ENCODE peak calls at places on chromosomes 12 and 14, in ten cellular contexts. One of them, this sample, is unnamed.
A peak's percentile ranks its signal among the peaks of the same experiment; 100 is the strongest.

GRCh38 chr12:124449623-124450375 is 117.6 kb downstream of the NCOR2 start:
- DNase-seq in H1: no peak
- DNase-seq in endothelial cell of umbilical vein: no peak
- DNase-seq in ovary: no peak
- DNase-seq in breast epithelium: no peak
- DNase-seq in heart left ventricle: no peak
- DNase-seq in uterus: no peak
- DNase-seq in transverse colon: no peak
- DNase-seq in IMR-90: no peak
- DNase-seq in spleen: no peak
- DNase-seq in this sample: no peak

GRCh38 chr14:80133457-80133856 is 77.8 kb downstream of the DIO2 start:
- DNase-seq in H1: no peak
- DNase-seq in endothelial cell of umbilical vein: no peak
- DNase-seq in ovary: no peak
- DNase-seq in breast epithelium: no peak
- DNase-seq in heart left ventricle: no peak
- DNase-seq in uterus: no peak
- DNase-seq in transverse colon: no peak
- DNase-seq in IMR-90: no peak
- DNase-seq in spleen: no peak
- DNase-seq in this sample: no peak

GRCh38 chr14:38419579-38419978 is 163.7 kb upstream of the CLEC14A start:
- DNase-seq in H1: no peak
- DNase-seq in endothelial cell of umbilical vein: peak; percentile 74
- DNase-seq in ovary: no peak
- DNase-seq in breast epithelium: no peak
- DNase-seq in heart left ventricle: no peak
- DNase-seq in uterus: no peak
- DNase-seq in transverse colon: no peak
- DNase-seq in IMR-90: no peak
- DNase-seq in spleen: no peak
- DNase-seq in this sample: no peak

GRCh38 chr12:53476769-53477209 is 22.5 kb downstream of the MAP3K12 start:
- DNase-seq in H1: no peak
- DNase-seq in endothelial cell of umbilical vein: peak; percentile 36
- DNase-seq in ovary: no peak
- DNase-seq in breast epithelium: no peak
- DNase-seq in heart left ventricle: no peak
- DNase-seq in uterus: no peak
- DNase-seq in transverse colon: no peak
- DNase-seq in IMR-90: no peak
- DNase-seq in spleen: no peak
- DNase-seq in this sample: no peak

GRCh38 chr14:41925409-41925808 is 318.7 kb downstream of the LRFN5 start:
- DNase-seq in H1: no peak
- DNase-seq in endothelial cell of umbilical vein: no peak
- DNase-seq in ovary: no peak
- DNase-seq in breast epithelium: no peak
- DNase-seq in heart left ventricle: no peak
- DNase-seq in uterus: no peak
- DNase-seq in transverse colon: no peak
- DNase-seq in IMR-90: peak; percentile 1
- DNase-seq in spleen: no peak
- DNase-seq in this sample: no peak

GRCh38 chr12:12560587-12561304 is 1.9 kb downstream of the DUSP16 start:
- DNase-seq in H1: no peak
- DNase-seq in endothelial cell of umbilical vein: peak; percentile 74
- DNase-seq in ovary: peak; percentile 49
- DNase-seq in breast epithelium: no peak
- DNase-seq in heart left ventricle: peak; percentile 40
- DNase-seq in uterus: peak; percentile 78
- DNase-seq in transverse colon: peak; percentile 68
- DNase-seq in IMR-90: peak; percentile 69
- DNase-seq in spleen: no peak
- DNase-seq in this sample: peak; percentile 84

GRCh38 chr14:54786816-54787215 is 115.8 kb downstream of the GCH1 start:
- DNase-seq in H1: no peak
- DNase-seq in endothelial cell of umbilical vein: no peak
- DNase-seq in ovary: no peak
- DNase-seq in breast epithelium: no peak
- DNase-seq in heart left ventricle: no peak
- DNase-seq in uterus: no peak
- DNase-seq in transverse colon: no peak
- DNase-seq in IMR-90: no peak
- DNase-seq in spleen: no peak
- DNase-seq in this sample: no peak

GRCh38 chr14:36315159-36315853 is 5.1 kb downstream of the MBIP start:
- DNase-seq in H1: no peak
- DNase-seq in endothelial cell of umbilical vein: no peak
- DNase-seq in ovary: no peak
- DNase-seq in breast epithelium: no peak
- DNase-seq in heart left ventricle: no peak
- DNase-seq in uterus: no peak
- DNase-seq in transverse colon: no peak
- DNase-seq in IMR-90: no peak
- DNase-seq in spleen: no peak
- DNase-seq in this sample: no peak

GRCh38 chr12:105499223-105499622 is 168.7 kb downstream of the C12orf75 start:
- DNase-seq in H1: no peak
- DNase-seq in endothelial cell of umbilical vein: no peak
- DNase-seq in ovary: no peak
- DNase-seq in breast epithelium: no peak
- DNase-seq in heart left ventricle: no peak
- DNase-seq in uterus: no peak
- DNase-seq in transverse colon: no peak
- DNase-seq in IMR-90: no peak
- DNase-seq in spleen: no peak
- DNase-seq in this sample: no peak

GRCh38 chr14:101072945-101073597 is 169.5 kb upstream of the RTL1 start:
- DNase-seq in H1: peak; percentile 61
- DNase-seq in endothelial cell of umbilical vein: peak; percentile 99
- DNase-seq in ovary: peak; percentile 73
- DNase-seq in breast epithelium: peak; percentile 86
- DNase-seq in heart left ventricle: peak; percentile 18
- DNase-seq in uterus: peak; percentile 82
- DNase-seq in transverse colon: peak; percentile 81
- DNase-seq in IMR-90: peak; percentile 98
- DNase-seq in spleen: peak; percentile 70
- DNase-seq in this sample: peak; percentile 78

GRCh38 chr12:128661216-128661550 is 162.6 kb downstream of the SLC15A4 start:
- DNase-seq in H1: no peak
- DNase-seq in endothelial cell of umbilical vein: no peak
- DNase-seq in ovary: no peak
- DNase-seq in breast epithelium: no peak
- DNase-seq in heart left ventricle: no peak
- DNase-seq in uterus: no peak
- DNase-seq in transverse colon: no peak
- DNase-seq in IMR-90: no peak
- DNase-seq in spleen: no peak
- DNase-seq in this sample: no peak

GRCh38 chr14:48333221-48333910 is 658.0 kb upstream of the MDGA2 start:
- DNase-seq in H1: no peak
- DNase-seq in endothelial cell of umbilical vein: no peak
- DNase-seq in ovary: no peak
- DNase-seq in breast epithelium: no peak
- DNase-seq in heart left ventricle: no peak
- DNase-seq in uterus: no peak
- DNase-seq in transverse colon: no peak
- DNase-seq in IMR-90: no peak
- DNase-seq in spleen: no peak
- DNase-seq in this sample: no peak

GRCh38 chr12:57474862-57475261 is 4.8 kb downstream of the ARHGAP9 start:
- DNase-seq in H1: no peak
- DNase-seq in endothelial cell of umbilical vein: no peak
- DNase-seq in ovary: no peak
- DNase-seq in breast epithelium: no peak
- DNase-seq in heart left ventricle: no peak
- DNase-seq in uterus: no peak
- DNase-seq in transverse colon: no peak
- DNase-seq in IMR-90: no peak
- DNase-seq in spleen: peak; percentile 69
- DNase-seq in this sample: no peak

GRCh38 chr14:21874167-21874566 is 200.5 kb upstream of the OR4E1 start:
- DNase-seq in H1: no peak
- DNase-seq in endothelial cell of umbilical vein: peak; percentile 60
- DNase-seq in ovary: no peak
- DNase-seq in breast epithelium: no peak
- DNase-seq in heart left ventricle: no peak
- DNase-seq in uterus: no peak
- DNase-seq in transverse colon: no peak
- DNase-seq in IMR-90: no peak
- DNase-seq in spleen: no peak
- DNase-seq in this sample: no peak

GRCh38 chr12:103851127-103851526 is 10.1 kb upstream of the NT5DC3 start:
- DNase-seq in H1: no peak
- DNase-seq in endothelial cell of umbilical vein: no peak
- DNase-seq in ovary: no peak
- DNase-seq in breast epithelium: no peak
- DNase-seq in heart left ventricle: no peak
- DNase-seq in uterus: no peak
- DNase-seq in transverse colon: no peak
- DNase-seq in IMR-90: peak; percentile 49
- DNase-seq in spleen: no peak
- DNase-seq in this sample: no peak

GRCh38 chr12:57213068-57213715 is 3.4 kb upstream of the NXPH4 start:
- DNase-seq in H1: no peak
- DNase-seq in endothelial cell of umbilical vein: peak; percentile 82
- DNase-seq in ovary: peak; percentile 84
- DNase-seq in breast epithelium: peak; percentile 89
- DNase-seq in heart left ventricle: peak; percentile 88
- DNase-seq in uterus: peak; percentile 88
- DNase-seq in transverse colon: peak; percentile 88
- DNase-seq in IMR-90: peak; percentile 81
- DNase-seq in spleen: peak; percentile 95
- DNase-seq in this sample: peak; percentile 93

GRCh38 chr14:95183082-95183481 is 25.8 kb upstream of the DICER1 start:
- DNase-seq in H1: no peak
- DNase-seq in endothelial cell of umbilical vein: no peak
- DNase-seq in ovary: no peak
- DNase-seq in breast epithelium: no peak
- DNase-seq in heart left ventricle: no peak
- DNase-seq in uterus: no peak
- DNase-seq in transverse colon: no peak
- DNase-seq in IMR-90: no peak
- DNase-seq in spleen: no peak
- DNase-seq in this sample: no peak
- H3K36me3 ChIP-seq in H1: no peaks in the 10 kb centered on the region
- H3K36me3 ChIP-seq in endothelial cell of umbilical vein: no peaks in the 10 kb centered on the region
- H3K36me3 ChIP-seq in ovary: no peaks in the 10 kb centered on the region
- H3K36me3 ChIP-seq in breast epithelium: no peaks in the 10 kb centered on the region
- H3K36me3 ChIP-seq in heart left ventricle: no peaks in the 10 kb centered on the region
- H3K36me3 ChIP-seq in uterus: no peaks in the 10 kb centered on the region
- H3K36me3 ChIP-seq in transverse colon: no peaks in the 10 kb centered on the region
- H3K36me3 ChIP-seq in IMR-90: no peaks in the 10 kb centered on the region
- H3K36me3 ChIP-seq in spleen: no peaks in the 10 kb centered on the region
- H3K36me3 ChIP-seq in this sample: no peaks in the 10 kb centered on the region

DNA sequence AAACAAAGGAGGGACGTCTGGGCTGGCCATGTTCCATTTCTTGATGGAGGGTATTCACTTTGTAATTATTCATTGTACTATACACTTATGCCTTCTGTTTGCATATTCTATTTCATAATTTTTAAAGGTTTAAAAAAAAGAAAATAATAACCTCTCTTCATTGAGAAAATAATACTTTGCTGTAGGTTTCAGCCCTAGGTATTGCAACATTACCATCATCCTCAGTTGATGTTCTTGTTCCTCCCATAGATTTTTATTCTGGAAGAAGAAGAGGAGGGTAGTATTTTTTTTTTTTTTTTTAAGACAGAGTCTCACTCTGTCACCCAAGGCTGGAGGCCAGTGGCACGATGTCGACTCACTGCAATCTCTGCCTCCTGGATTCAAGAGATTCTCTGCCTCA is 54.7 kb downstream of the PHLDA1 start:
- DNase-seq in H1: no peak
- DNase-seq in endothelial cell of umbilical vein: no peak
- DNase-seq in ovary: no peak
- DNase-seq in breast epithelium: no peak
- DNase-seq in heart left ventricle: no peak
- DNase-seq in uterus: no peak
- DNase-seq in transverse colon: no peak
- DNase-seq in IMR-90: no peak
- DNase-seq in spleen: no peak
- DNase-seq in this sample: no peak
- H3K27ac ChIP-seq in H1: no peak overlapping the region
- H3K27ac ChIP-seq in endothelial cell of umbilical vein: peak overlapping the region; percentile 96
- H3K27ac ChIP-seq in ovary: no peak overlapping the region
- H3K27ac ChIP-seq in breast epithelium: peak overlapping the region; percentile 79
- H3K27ac ChIP-seq in heart left ventricle: peak overlapping the region; percentile 62
- H3K27ac ChIP-seq in uterus: peak overlapping the region; percentile 58
- H3K27ac ChIP-seq in transverse colon: peak overlapping the region; percentile 70
- H3K27ac ChIP-seq in IMR-90: peak overlapping the region; percentile 100
- H3K27ac ChIP-seq in spleen: peak overlapping the region; percentile 75
- H3K27ac ChIP-seq in this sample: no peak overlapping the region

DNA sequence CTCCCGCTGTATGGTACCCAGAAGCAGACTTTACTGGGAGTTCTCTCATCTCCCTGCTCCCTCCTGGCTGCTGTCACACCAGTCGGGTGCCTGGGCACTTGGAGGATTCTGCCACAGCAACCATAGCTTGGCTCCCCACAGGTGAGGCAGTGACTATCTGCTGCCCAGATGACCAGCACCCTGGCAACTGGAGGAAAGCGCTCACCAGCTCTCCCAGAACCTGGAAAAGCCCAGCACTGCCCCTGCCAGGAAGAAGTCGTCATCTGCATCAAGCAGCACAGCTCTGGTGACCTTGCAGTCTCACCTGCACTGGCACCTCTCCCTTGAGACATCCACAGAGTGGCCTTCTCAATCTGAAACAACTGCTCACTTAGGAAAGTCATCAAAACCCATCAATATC is 31.9 kb upstream of the TC2N start:
- DNase-seq in H1: no peak
- DNase-seq in endothelial cell of umbilical vein: no peak
- DNase-seq in ovary: no peak
- DNase-seq in breast epithelium: no peak
- DNase-seq in heart left ventricle: no peak
- DNase-seq in uterus: no peak
- DNase-seq in transverse colon: no peak
- DNase-seq in IMR-90: no peak
- DNase-seq in spleen: no peak
- DNase-seq in this sample: no peak
- TF ChIP-seq POLR2A in H1: no peak
- TF ChIP-seq POLR2A in endothelial cell of umbilical vein: no peak
- TF ChIP-seq POLR2A in ovary: no peak
- TF ChIP-seq POLR2A in breast epithelium: no peak
- TF ChIP-seq POLR2A in heart left ventricle: no peak
- TF ChIP-seq POLR2A in uterus: no peak
- TF ChIP-seq POLR2A in transverse colon: no peak
- TF ChIP-seq POLR2A in IMR-90: no peak
- TF ChIP-seq POLR2A in spleen: no peak
- TF ChIP-seq POLR2A in this sample: no peak

DNA sequence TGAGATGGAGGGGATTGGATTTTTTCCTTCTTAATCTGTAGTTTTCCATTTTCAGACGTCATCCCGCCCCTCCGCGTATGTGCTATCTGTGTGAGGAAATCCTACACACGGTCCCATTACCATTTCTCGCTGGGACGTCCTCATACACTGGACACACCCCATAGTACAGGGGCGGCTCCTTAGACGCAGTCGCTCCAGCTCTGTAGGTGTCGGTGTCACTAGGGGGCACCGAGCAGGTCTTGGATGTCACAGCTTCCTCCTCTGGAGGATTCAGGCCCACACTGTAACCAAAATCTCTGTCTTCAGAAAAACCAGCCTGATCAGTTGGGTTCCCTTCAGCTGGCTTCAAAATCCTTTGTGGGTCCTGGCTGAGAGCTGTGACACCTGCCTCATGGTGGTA is 7.1 kb downstream of the ANKLE2 start:
- DNase-seq in H1: no peak
- DNase-seq in endothelial cell of umbilical vein: no peak
- DNase-seq in ovary: no peak
- DNase-seq in breast epithelium: no peak
- DNase-seq in heart left ventricle: no peak
- DNase-seq in uterus: no peak
- DNase-seq in transverse colon: no peak
- DNase-seq in IMR-90: no peak
- DNase-seq in spleen: no peak
- DNase-seq in this sample: no peak
- H3K36me3 ChIP-seq in H1: peaks cover 20% of the 10 kb centered on the region
- H3K36me3 ChIP-seq in endothelial cell of umbilical vein: peaks cover 15% of the 10 kb centered on the region
- H3K36me3 ChIP-seq in ovary: no peaks in the 10 kb centered on the region
- H3K36me3 ChIP-seq in breast epithelium: no peaks in the 10 kb centered on the region
- H3K36me3 ChIP-seq in heart left ventricle: peaks cover 58% of the 10 kb centered on the region
- H3K36me3 ChIP-seq in uterus: no peaks in the 10 kb centered on the region
- H3K36me3 ChIP-seq in transverse colon: no peaks in the 10 kb centered on the region
- H3K36me3 ChIP-seq in IMR-90: peaks cover 31% of the 10 kb centered on the region
- H3K36me3 ChIP-seq in spleen: peaks cover 66% of the 10 kb centered on the region
- H3K36me3 ChIP-seq in this sample: peaks cover 7% of the 10 kb centered on the region

This sample was measured in Peyer's patch.